ENCODE peak calls at places on chromosome 3, in six cellular contexts. One of them, this sample, is unnamed.

GRCh38 chr3:46461971-46462910 is 2.5 kb downstream of the LTF start:
- DNase-seq in tibial nerve: no peak
- DNase-seq in GM23248: peak; percentile 29
- DNase-seq in ovary: no peak
- DNase-seq in hepatocyte: no peak
- DNase-seq in stomach: no peak
- DNase-seq in this sample: no peak

GRCh38 chr3:103712320-103713008 is 1277.6 kb downstream of the ZPLD1 start:
- DNase-seq in ovary: no peak
- DNase-seq in stomach: no peak
- DNase-seq in hepatocyte: no peak
- DNase-seq in GM23248: no peak
- DNase-seq in tibial nerve: no peak
- DNase-seq in this sample: no peak

GRCh38 chr3:49900491-49901153 is 3.1 kb downstream of the MST1R start:
- DNase-seq in GM23248: peak; percentile 90
- DNase-seq in ovary: no peak
- DNase-seq in hepatocyte: peak; percentile 73
- DNase-seq in tibial nerve: no peak
- DNase-seq in stomach: peak; percentile 93
- DNase-seq in this sample: no peak

GRCh38 chr3:115518100-115518852 is 105.0 kb upstream of the GAP43 start:
- DNase-seq in hepatocyte: peak; percentile 58
- DNase-seq in ovary: no peak
- DNase-seq in tibial nerve: no peak
- DNase-seq in stomach: no peak
- DNase-seq in GM23248: peak; percentile 91
- DNase-seq in this sample: no peak

GRCh38 chr3:76025561-76025960 is 240.2 kb upstream of the ZNF717 start:
- DNase-seq in tibial nerve: no peak
- DNase-seq in ovary: no peak
- DNase-seq in GM23248: no peak
- DNase-seq in stomach: no peak
- DNase-seq in hepatocyte: no peak
- DNase-seq in this sample: no peak

GRCh38 chr3:58353722-58354553 is 21.2 kb downstream of the PXK start:
- DNase-seq in GM23248: peak; percentile 48
- DNase-seq in stomach: no peak
- DNase-seq in ovary: no peak
- DNase-seq in hepatocyte: no peak
- DNase-seq in tibial nerve: no peak
- DNase-seq in this sample: no peak

GRCh38 chr3:21435871-21436270 is 315.1 kb downstream of the ZNF385D start:
- DNase-seq in stomach: no peak
- DNase-seq in GM23248: peak; percentile 98
- DNase-seq in ovary: no peak
- DNase-seq in hepatocyte: no peak
- DNase-seq in tibial nerve: no peak
- DNase-seq in this sample: no peak

GRCh38 chr3:46898321-46899150 is 21.0 kb downstream of the PTH1R start:
- DNase-seq in ovary: no peak
- DNase-seq in tibial nerve: no peak
- DNase-seq in hepatocyte: no peak
- DNase-seq in GM23248: no peak
- DNase-seq in stomach: no peak
- DNase-seq in this sample: no peak

GRCh38 chr3:22582291-22582690 is 620.8 kb upstream of the UBE2E2 start:
- DNase-seq in tibial nerve: no peak
- DNase-seq in ovary: no peak
- DNase-seq in hepatocyte: no peak
- DNase-seq in GM23248: no peak
- DNase-seq in stomach: no peak
- DNase-seq in this sample: no peak

GRCh38 chr3:52784021-52784621 is 6.7 kb downstream of the ITIH1 start:
- DNase-seq in ovary: no peak
- DNase-seq in GM23248: no peak
- DNase-seq in hepatocyte: no peak
- DNase-seq in tibial nerve: no peak
- DNase-seq in stomach: no peak
- DNase-seq in this sample: no peak

GRCh38 chr3:132837615-132838014 is 115.4 kb upstream of the NPHP3 start:
- DNase-seq in hepatocyte: no peak
- DNase-seq in GM23248: no peak
- DNase-seq in tibial nerve: no peak
- DNase-seq in stomach: no peak
- DNase-seq in ovary: no peak
- DNase-seq in this sample: no peak

GRCh38 chr3:58691997-58692396 is 25.4 kb upstream of the FAM3D start:
- DNase-seq in ovary: no peak
- DNase-seq in hepatocyte: no peak
- DNase-seq in GM23248: no peak
- DNase-seq in stomach: no peak
- DNase-seq in tibial nerve: no peak
- DNase-seq in this sample: no peak

GRCh38 chr3:83033123-83033522 is 1271.7 kb upstream of the GBE1 start:
- DNase-seq in tibial nerve: no peak
- DNase-seq in stomach: no peak
- DNase-seq in GM23248: no peak
- DNase-seq in ovary: no peak
- DNase-seq in hepatocyte: no peak
- DNase-seq in this sample: no peak

GRCh38 chr3:149832086-149832485 is 19.1 kb downstream of the RNF13 start:
- DNase-seq in GM23248: peak; percentile 67
- DNase-seq in stomach: no peak
- DNase-seq in ovary: no peak
- DNase-seq in hepatocyte: no peak
- DNase-seq in tibial nerve: no peak
- DNase-seq in this sample: no peak
- H3K9me3 ChIP-seq in GM23248: peaks cover 3% of the 10 kb centered on the region
- H3K9me3 ChIP-seq in stomach: peaks cover 47% of the 10 kb centered on the region
- H3K9me3 ChIP-seq in ovary: no peaks in the 10 kb centered on the region
- H3K9me3 ChIP-seq in hepatocyte: peaks cover 14% of the 10 kb centered on the region
- H3K9me3 ChIP-seq in tibial nerve: peaks cover 17% of the 10 kb centered on the region
- H3K9me3 ChIP-seq in this sample: peaks cover 11% of the 10 kb centered on the region

GRCh38 chr3:128494152-128494650 is 1.2 kb upstream of the GATA2 start:
- DNase-seq in hepatocyte: no peak
- DNase-seq in ovary: no peak
- DNase-seq in GM23248: no peak
- DNase-seq in stomach: no peak
- DNase-seq in tibial nerve: no peak
- DNase-seq in this sample: no peak

GRCh38 chr3:128491071-128491899 is 1.7 kb downstream of the GATA2 start:
- DNase-seq in hepatocyte: no peak
- DNase-seq in tibial nerve: no peak
- DNase-seq in ovary: peak; percentile 22
- DNase-seq in stomach: no peak
- DNase-seq in GM23248: peak; percentile 35
- DNase-seq in this sample: no peak

GRCh38 chr3:128493221-128494151 is 485 bp upstream of the GATA2 start:
- DNase-seq in ovary: no peak
- DNase-seq in stomach: no peak
- DNase-seq in hepatocyte: no peak
- DNase-seq in GM23248: peak; percentile 38
- DNase-seq in tibial nerve: no peak
- DNase-seq in this sample: no peak

GRCh38 chr3:128491900-128492352 is 1.1 kb downstream of the GATA2 start:
- DNase-seq in ovary: no peak
- DNase-seq in hepatocyte: no peak
- DNase-seq in tibial nerve: no peak
- DNase-seq in GM23248: no peak
- DNase-seq in stomach: no peak
- DNase-seq in this sample: no peak

DNA sequence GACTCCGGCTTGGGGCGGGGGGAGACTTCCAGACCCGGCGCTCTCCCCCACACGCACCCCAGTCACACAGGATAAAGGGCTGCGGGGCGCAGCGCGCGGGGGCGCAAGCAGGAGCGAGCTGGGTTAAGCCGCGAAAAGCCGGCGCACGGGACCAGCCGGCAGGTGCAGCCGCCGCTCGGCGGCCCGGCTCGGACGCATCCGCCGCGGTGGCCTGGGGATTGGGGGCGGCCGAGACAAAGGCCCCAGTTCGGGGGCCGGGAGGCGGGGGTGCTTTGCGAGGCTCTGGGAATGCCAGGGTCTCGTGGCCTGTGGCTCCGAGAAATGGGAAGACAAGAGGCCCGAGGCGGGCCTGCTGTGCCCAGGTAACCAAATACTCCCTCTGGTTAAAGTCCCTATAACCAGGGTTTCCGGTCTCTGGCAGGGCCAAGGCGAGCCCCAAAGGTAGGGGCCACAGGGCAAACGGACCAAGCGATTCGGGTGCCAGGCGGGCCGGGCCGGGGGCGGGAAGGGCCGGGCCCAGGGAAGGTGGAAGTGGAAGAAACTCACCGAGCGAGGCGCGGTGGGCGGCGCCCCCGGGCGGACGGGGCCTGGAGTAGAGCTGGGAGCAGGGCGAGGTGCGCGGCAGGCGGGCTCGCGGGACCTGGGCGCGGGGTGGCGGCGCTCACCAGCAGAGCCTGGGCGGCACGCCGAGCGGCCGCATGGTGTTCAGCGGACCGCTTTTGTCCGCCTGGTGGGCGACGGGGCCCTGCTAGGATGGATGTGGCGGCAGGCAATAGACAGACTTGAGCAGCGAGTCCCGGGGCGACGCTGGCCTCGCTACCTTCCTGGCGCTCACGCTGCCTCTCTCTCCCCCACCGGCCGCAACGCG is at the start of gene GATA2:
- DNase-seq in tibial nerve: no peak
- DNase-seq in stomach: no peak
- DNase-seq in ovary: no peak
- DNase-seq in hepatocyte: peak; percentile 56
- DNase-seq in GM23248: peak; percentile 59
- DNase-seq in this sample: no peak
- H3K27me3 ChIP-seq in tibial nerve: peaks cover 98% of the 10 kb centered on the region
- H3K27me3 ChIP-seq in stomach: peaks cover 100% of the 10 kb centered on the region
- H3K27me3 ChIP-seq in ovary: peaks cover 10% of the 10 kb centered on the region
- H3K27me3 ChIP-seq in hepatocyte: peaks cover 98% of the 10 kb centered on the region
- H3K27me3 ChIP-seq in GM23248: no peaks in the 10 kb centered on the region
- H3K27me3 ChIP-seq in this sample: peaks cover 63% of the 10 kb centered on the region

GRCh38 chr3:112362221-112362620 is 29.3 kb downstream of the CD200 start:
- DNase-seq in hepatocyte: no peak
- DNase-seq in GM23248: no peak
- DNase-seq in stomach: no peak
- DNase-seq in ovary: no peak
- DNase-seq in tibial nerve: no peak
- DNase-seq in this sample: no peak
- H3K4me3 ChIP-seq in hepatocyte: no peak overlapping the region
- H3K4me3 ChIP-seq in GM23248: no peak overlapping the region
- H3K4me3 ChIP-seq in stomach: no peak overlapping the region
- H3K4me3 ChIP-seq in ovary: no peak overlapping the region
- H3K4me3 ChIP-seq in tibial nerve: no peak overlapping the region
- H3K4me3 ChIP-seq in this sample: no peak overlapping the region

GRCh38 chr3:172046268-172046915 is 7.0 kb downstream of the FNDC3B start:
- DNase-seq in GM23248: peak; percentile 47
- DNase-seq in hepatocyte: no peak
- DNase-seq in tibial nerve: no peak
- DNase-seq in ovary: no peak
- DNase-seq in stomach: no peak
- DNase-seq in this sample: no peak

GRCh38 chr3:172051957-172052354 is 12.6 kb downstream of the FNDC3B start:
- DNase-seq in hepatocyte: no peak
- DNase-seq in GM23248: no peak
- DNase-seq in stomach: no peak
- DNase-seq in ovary: no peak
- DNase-seq in tibial nerve: no peak
- DNase-seq in this sample: no peak

GRCh38 chr3:172047567-172048115 is 8.3 kb downstream of the FNDC3B start:
- DNase-seq in tibial nerve: no peak
- DNase-seq in GM23248: no peak
- DNase-seq in stomach: no peak
- DNase-seq in ovary: no peak
- DNase-seq in hepatocyte: no peak
- DNase-seq in this sample: no peak

GRCh38 chr3:172051310-172051956 is 12.1 kb downstream of the FNDC3B start:
- DNase-seq in GM23248: no peak
- DNase-seq in hepatocyte: no peak
- DNase-seq in tibial nerve: no peak
- DNase-seq in stomach: no peak
- DNase-seq in ovary: no peak
- DNase-seq in this sample: no peak

DNA sequence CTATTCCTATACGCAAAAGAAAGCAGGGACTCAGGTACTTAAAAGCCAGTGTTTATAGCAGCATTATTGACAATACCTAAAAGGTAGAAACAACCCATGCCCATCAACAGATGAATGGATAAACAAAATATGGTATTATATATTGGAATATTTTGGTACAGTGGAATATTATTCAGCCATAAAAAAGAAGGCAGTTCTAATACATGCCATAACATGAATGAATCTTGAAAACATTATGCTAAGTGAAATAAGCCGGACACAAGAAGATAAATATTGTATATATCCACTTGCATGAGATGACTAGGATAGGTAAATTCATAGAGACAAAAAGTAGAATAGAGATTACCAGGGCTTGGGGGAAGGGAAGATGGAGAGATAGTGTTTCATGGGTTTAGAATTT is 9.2 kb downstream of the FNDC3B start:
- DNase-seq in stomach: no peak
- DNase-seq in hepatocyte: no peak
- DNase-seq in GM23248: no peak
- DNase-seq in tibial nerve: no peak
- DNase-seq in ovary: no peak
- DNase-seq in this sample: no peak
- H3K9me3 ChIP-seq in stomach: no peaks in the 10 kb centered on the region
- H3K9me3 ChIP-seq in hepatocyte: no peaks in the 10 kb centered on the region
- H3K9me3 ChIP-seq in GM23248: no peaks in the 10 kb centered on the region
- H3K9me3 ChIP-seq in tibial nerve: no peaks in the 10 kb centered on the region
- H3K9me3 ChIP-seq in ovary: no peaks in the 10 kb centered on the region
- H3K9me3 ChIP-seq in this sample: no peaks in the 10 kb centered on the region